ENCODE peak calls at places on chromosomes 4 and X, in five cellular contexts. V is CD8-positive, alpha-beta T cell; O is tibial nerve; B is A549; W is CD4-positive, alpha-beta memory T cell. M is an unnamed sample.

GRCh38 chr4:176187610-176188009 is 7.8 kb downstream of the SPATA4 start:
- DNase-seq in V (no peak), O (no peak), B (no peak), W (no peak), M (no peak)

GRCh38 chrX:114344756-114345155 is 239.1 kb upstream of the HTR2C start:
- DNase-seq in V (no peak), O (no peak), B (peak; percentile 1), W (peak; percentile 5), M (no peak)

GRCh38 chrX:47239199-47239598 is 6.4 kb downstream of the USP11 start:
- DNase-seq in V (no peak), O (no peak), B (no peak), W (no peak), M (no peak)

GRCh38 chrX:139106111-139106510 is 394.6 kb upstream of the FGF13 start:
- DNase-seq in V (no peak), O (no peak), B (no peak), W (no peak), M (no peak)

GRCh38 chrX:133005038-133005437 is 46.6 kb upstream of the HS6ST2 start:
- DNase-seq in V (no peak), O (no peak), B (peak; percentile 3), W (no peak), M (no peak)

GRCh38 chr4:142367326-142368188 is 478.5 kb downstream of the INPP4B start:
- DNase-seq in V (no peak), O (no peak), B (no peak), W (no peak), M (no peak)

GRCh38 chr4:141636077-141636770 is at the start of gene IL15:
- DNase-seq in V (peak; percentile 44), O (peak; percentile 33), B (peak; percentile 77), W (peak; percentile 65), M (peak; percentile 36)

GRCh38 chr4:133624744-133625143 is 475.6 kb downstream of the PCDH10 start:
- DNase-seq in V (no peak), O (no peak), B (peak; percentile 1), W (no peak), M (no peak)

GRCh38 chr4:5865896-5866599 is 26.8 kb downstream of the CRMP1 start:
- DNase-seq in V (no peak), O (no peak), B (no peak), W (no peak), M (no peak)

GRCh38 chr4:47615385-47615784 is 130.3 kb downstream of the ATP10D start:
- DNase-seq in V (no peak), O (no peak), B (no peak), W (no peak), M (no peak)

GRCh38 chr4:37719021-37719420 is 32.8 kb upstream of the RELL1 start:
- DNase-seq in V (no peak), O (no peak), B (no peak), W (no peak), M (no peak)

GRCh38 chr4:56424697-56425514 is 10.5 kb downstream of the PPAT start:
- DNase-seq in V (peak; percentile 52), O (no peak), B (peak; percentile 16), W (peak; percentile 54), M (no peak)

GRCh38 chr4:40848251-40848650 is 98.5 kb downstream of the NSUN7 start:
- DNase-seq in V (no peak), O (no peak), B (no peak), W (no peak), M (no peak)

GRCh38 chr4:125677665-125678307 is 363.0 kb downstream of the FAT4 start:
- DNase-seq in V (no peak), O (no peak), B (no peak), W (no peak), M (no peak)

GRCh38 chr4:26787461-26788340 is 72.9 kb upstream of the STIM2 start:
- DNase-seq in V (peak; percentile 35), O (no peak), B (peak; percentile 28), W (peak; percentile 16), M (no peak)

GRCh38 chrX:98111684-98112083 is 1228.0 kb downstream of the RPA4 start:
- DNase-seq in V (no peak), O (no peak), B (no peak), W (no peak), M (no peak)

GRCh38 chr4:113467581-113467980 is 294.0 kb downstream of the CAMK2D start:
- DNase-seq in V (no peak), O (no peak), B (peak; percentile 12), W (no peak), M (no peak)

GRCh38 chrX:9988762-9989161 is 21.6 kb downstream of the CLDN34 start:
- DNase-seq in V (no peak), O (no peak), B (peak; percentile 24), W (peak; percentile 21), M (no peak)

GRCh38 chr4:169184236-169184635 is 86.5 kb downstream of the SH3RF1 start:
- DNase-seq in V (no peak), O (no peak), B (no peak), W (no peak), M (no peak)

GRCh38 chr4:42248986-42249385 is 96.5 kb upstream of the BEND4 start:
- DNase-seq in V (no peak), O (no peak), B (no peak), W (no peak), M (no peak)

GRCh38 chr4:98284640-98285046 is 23.5 kb downstream of the RAP1GDS1 start:
- DNase-seq in V (no peak), O (no peak), B (no peak), W (no peak), M (no peak)

GRCh38 chr4:25722964-25723363 is 67.3 kb downstream of the SLC34A2 start:
- DNase-seq in V (no peak), O (no peak), B (no peak), W (no peak), M (no peak)

GRCh38 chrX:14997271-14997670 is 124.0 kb downstream of the MOSPD2 start:
- DNase-seq in V (no peak), O (no peak), B (no peak), W (no peak), M (no peak)

GRCh38 chr4:55372259-55372658 is 23.5 kb upstream of the TMEM165 start:
- DNase-seq in V (no peak), O (no peak), B (no peak), W (no peak), M (no peak)

GRCh38 chrX:21756785-21757529 is 959 bp downstream of the SMPX start:
- DNase-seq in V (no peak), O (no peak), B (no peak), W (no peak), M (no peak)

GRCh38 chr4:128854433-128854832 is 44.9 kb downstream of the JADE1 start:
- DNase-seq in V (peak; percentile 22), O (no peak), B (no peak), W (peak; percentile 35), M (no peak)

GRCh38 chrX:140572724-140573123 is 67.9 kb upstream of the SOX3 start:
- DNase-seq in V (no peak), O (no peak), B (peak; percentile 1), W (no peak), M (no peak)

GRCh38 chrX:108397627-108398392 is 40.4 kb downstream of the COL4A6 start:
- DNase-seq in V (no peak), O (no peak), B (no peak), W (no peak), M (no peak)

GRCh38 chr4:186957952-186958555 is 234.4 kb upstream of the FAT1 start:
- DNase-seq in V (no peak), O (no peak), B (no peak), W (no peak), M (no peak)

DNA sequence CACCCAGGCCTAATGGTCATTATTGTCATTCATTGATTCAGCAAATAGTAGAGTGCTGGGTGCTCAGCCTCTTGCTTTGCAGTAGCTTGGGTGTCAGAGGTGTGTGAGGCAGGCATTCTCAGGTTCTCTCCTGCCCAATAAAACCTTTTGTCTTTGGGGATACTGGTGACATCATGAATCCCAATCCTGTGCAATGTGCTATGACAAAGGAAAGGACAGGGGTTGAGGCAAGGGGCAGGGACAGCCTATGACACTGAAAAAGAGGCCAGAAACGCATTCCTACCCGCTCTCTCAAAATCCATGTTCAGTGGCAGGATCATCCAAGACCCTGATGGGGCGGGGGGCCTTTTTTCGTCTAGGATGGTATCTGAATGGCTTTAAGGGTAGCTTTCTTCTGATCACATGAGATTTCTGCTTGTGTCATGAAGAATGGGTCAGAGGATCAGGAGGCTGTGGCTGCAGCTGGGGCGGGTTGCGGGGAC is 1.5 kb upstream of the FAM193A start:
- DNase-seq in V (no peak), O (no peak), B (no peak), W (no peak), M (no peak)
- H3K4me3 ChIP-seq in V (peak overlapping the region; percentile 67), O (peak overlapping the region; percentile 99), B (peak overlapping the region; percentile 75), W (peak overlapping the region; percentile 70), M (peak overlapping the region; percentile 88)

GRCh38 chr4:105677689-105678088 is 30.8 kb downstream of the INTS12 start:
- DNase-seq in V (no peak), O (no peak), B (no peak), W (no peak), M (no peak)

GRCh38 chr4:105679186-105679585 is 29.3 kb downstream of the INTS12 start:
- DNase-seq in V (no peak), O (no peak), B (no peak), W (no peak), M (no peak)

GRCh38 chr4:105686571-105686970 is 21.9 kb downstream of the INTS12 start:
- DNase-seq in V (no peak), O (no peak), B (no peak), W (no peak), M (no peak)

DNA sequence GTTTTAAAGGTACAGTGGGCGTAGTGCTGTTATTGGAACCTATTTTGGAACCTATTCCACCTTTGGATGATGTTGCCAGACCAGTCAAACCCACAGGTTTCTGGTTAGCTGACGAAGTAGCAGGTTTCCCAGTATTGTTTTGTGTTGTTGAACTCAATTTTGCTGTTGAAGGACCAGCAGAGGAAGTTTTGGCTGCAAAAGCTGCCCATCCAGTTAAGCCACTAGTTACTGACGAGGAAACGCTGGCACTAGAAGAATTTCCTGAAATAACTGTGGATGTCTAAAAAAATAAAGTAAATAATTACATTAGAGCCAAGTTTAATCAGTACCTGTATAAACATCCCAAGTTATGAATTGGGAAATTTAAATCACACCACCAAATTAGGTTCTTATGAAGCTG is 25.5 kb downstream of the INTS12 start:
- DNase-seq in V (no peak), O (no peak), B (no peak), W (no peak), M (no peak)
- H3K4me1 ChIP-seq in V (no peaks in the 10 kb centered on the region), O (no peaks in the 10 kb centered on the region), B (no peaks in the 10 kb centered on the region), W (no peaks in the 10 kb centered on the region), M (no peaks in the 10 kb centered on the region)

GRCh38 chrX:118197730-118198129 is 81.1 kb upstream of the KLHL13 start:
- DNase-seq in V (no peak), O (no peak), B (no peak), W (no peak), M (no peak)
- H3K27ac ChIP-seq in V (no peak overlapping the region), O (no peak overlapping the region), B (no peak overlapping the region), W (no peak overlapping the region), M (no peak overlapping the region)

GRCh38 chrX:145818522-145819075 is 970 bp downstream of the SLITRK2 start:
- DNase-seq in V (no peak), O (no peak), B (no peak), W (no peak), M (no peak)
- H3K4me3 ChIP-seq in V (no peak overlapping the region), O (peak overlapping the region; percentile 57), B (no peak overlapping the region), W (no peak overlapping the region), M (peak overlapping the region; percentile 51)

DNA sequence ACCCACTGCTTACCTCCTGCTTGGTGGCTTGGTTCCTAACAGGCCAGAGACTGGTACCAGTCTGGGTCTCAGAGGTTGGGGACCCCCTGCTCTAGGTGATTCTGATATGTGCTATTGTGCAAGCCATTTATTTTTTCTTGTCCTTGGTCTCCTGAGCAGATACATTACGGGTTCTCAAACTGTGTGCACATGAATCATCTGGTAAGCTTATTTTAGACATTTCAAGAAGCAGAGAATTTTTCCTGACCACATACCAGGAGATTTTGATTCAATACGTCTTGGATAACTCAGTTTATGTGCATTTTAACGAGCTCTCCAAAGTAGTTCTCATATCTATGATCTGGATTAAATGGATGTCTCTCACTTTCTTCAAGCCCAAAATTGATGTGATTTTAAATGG is 77.2 kb downstream of the FHIP1A start:
- DNase-seq in V (no peak), O (no peak), B (no peak), W (no peak), M (no peak)
- H3K4me1 ChIP-seq in V (no peaks in the 10 kb centered on the region), O (no peaks in the 10 kb centered on the region), B (peaks cover 9% of the 10 kb centered on the region), W (no peaks in the 10 kb centered on the region), M (no peaks in the 10 kb centered on the region)

M was measured in thoracic aorta.